ENCODE peak calls at places on chromosomes 4 and X, in six cellular contexts. One of them, this sample, is unnamed.
A peak's percentile ranks its signal among the peaks of the same experiment; 100 is the strongest.

GRCh38 chrX:23383411-23383810 is 48.8 kb downstream of the PTCHD1 start:
- DNase-seq in GM12878: no peak
- DNase-seq in H1: no peak
- DNase-seq in K562: no peak
- DNase-seq in GM12891: no peak
- DNase-seq in HepG2: no peak
- DNase-seq in this sample: no peak

GRCh38 chrX:133555796-133556458 is 140.6 kb upstream of the GPC4 start:
- DNase-seq in GM12878: no peak
- DNase-seq in H1: no peak
- DNase-seq in K562: no peak
- DNase-seq in GM12891: no peak
- DNase-seq in HepG2: no peak
- DNase-seq in this sample: no peak

GRCh38 chr4:94372579-94372978 is 29.9 kb upstream of the HPGDS start:
- DNase-seq in GM12878: no peak
- DNase-seq in H1: no peak
- DNase-seq in K562: no peak
- DNase-seq in GM12891: no peak
- DNase-seq in HepG2: no peak
- DNase-seq in this sample: no peak

GRCh38 chr4:17155486-17155885 is 257.0 kb upstream of the LDB2 start:
- DNase-seq in GM12878: no peak
- DNase-seq in H1: no peak
- DNase-seq in K562: no peak
- DNase-seq in GM12891: no peak
- DNase-seq in HepG2: no peak
- DNase-seq in this sample: no peak

GRCh38 chr4:117134386-117134785 is 49.0 kb upstream of the TRAM1L1 start:
- DNase-seq in GM12878: peak; percentile 0
- DNase-seq in H1: no peak
- DNase-seq in K562: no peak
- DNase-seq in GM12891: no peak
- DNase-seq in HepG2: peak; percentile 20
- DNase-seq in this sample: no peak

GRCh38 chr4:40173470-40173875 is 23.4 kb upstream of the RHOH start:
- DNase-seq in GM12878: no peak
- DNase-seq in H1: no peak
- DNase-seq in K562: no peak
- DNase-seq in GM12891: peak; percentile 36
- DNase-seq in HepG2: no peak
- DNase-seq in this sample: no peak

GRCh38 chr4:56305390-56305789 is 81.9 kb downstream of the AASDH start:
- DNase-seq in GM12878: no peak
- DNase-seq in H1: no peak
- DNase-seq in K562: no peak
- DNase-seq in GM12891: no peak
- DNase-seq in HepG2: peak; percentile 10
- DNase-seq in this sample: no peak

GRCh38 chrX:39242187-39242586 is 440.9 kb downstream of the MID1IP1 start:
- DNase-seq in GM12878: no peak
- DNase-seq in H1: no peak
- DNase-seq in K562: peak; percentile 37
- DNase-seq in GM12891: peak; percentile 4
- DNase-seq in HepG2: peak; percentile 14
- DNase-seq in this sample: no peak

GRCh38 chrX:107674480-107675364 is 46.4 kb downstream of the PRPS1 start:
- DNase-seq in GM12878: no peak
- DNase-seq in H1: no peak
- DNase-seq in K562: peak; percentile 35
- DNase-seq in GM12891: no peak
- DNase-seq in HepG2: no peak
- DNase-seq in this sample: no peak
- TF ChIP-seq POLR2A in GM12878: no peak
- TF ChIP-seq POLR2A in H1: no peak
- TF ChIP-seq POLR2A in K562: no peak
- TF ChIP-seq POLR2A in GM12891: no peak
- TF ChIP-seq POLR2A in HepG2: no peak
- TF ChIP-seq POLR2A in this sample: no peak

GRCh38 chrX:115493015-115493414 is 68.0 kb upstream of the PLS3 start:
- DNase-seq in GM12878: no peak
- DNase-seq in H1: no peak
- DNase-seq in K562: no peak
- DNase-seq in GM12891: no peak
- DNase-seq in HepG2: no peak
- DNase-seq in this sample: no peak
- TF ChIP-seq POLR2AphosphoS5 in GM12878: no peak
- TF ChIP-seq POLR2AphosphoS5 in H1: no peak
- TF ChIP-seq POLR2AphosphoS5 in K562: no peak
- TF ChIP-seq POLR2AphosphoS5 in GM12891: no peak
- TF ChIP-seq POLR2AphosphoS5 in HepG2: no peak
- TF ChIP-seq POLR2AphosphoS5 in this sample: no peak

GRCh38 chr4:6647169-6647568 is 6.7 kb downstream of the MRFAP1 start:
- DNase-seq in GM12878: no peak
- DNase-seq in H1: no peak
- DNase-seq in K562: no peak
- DNase-seq in GM12891: no peak
- DNase-seq in HepG2: no peak
- DNase-seq in this sample: no peak
- TF ChIP-seq TAF1 in GM12878: no peak
- TF ChIP-seq TAF1 in H1: no peak
- TF ChIP-seq TAF1 in K562: no peak
- TF ChIP-seq TAF1 in GM12891: no peak
- TF ChIP-seq TAF1 in HepG2: no peak
- TF ChIP-seq TAF1 in this sample: no peak

GRCh38 chrX:123962794-123963373 is 1.4 kb downstream of the STAG2 start:
- DNase-seq in GM12878: peak; percentile 68
- DNase-seq in H1: no peak
- DNase-seq in K562: peak; percentile 85
- DNase-seq in GM12891: no peak
- DNase-seq in HepG2: peak; percentile 88
- DNase-seq in this sample: peak; percentile 25
- TF ChIP-seq POLR2A in GM12878: peak; percentile 80
- TF ChIP-seq POLR2A in H1: peak; percentile 66
- TF ChIP-seq POLR2A in K562: peak; percentile 85
- TF ChIP-seq POLR2A in GM12891: peak; percentile 63
- TF ChIP-seq POLR2A in HepG2: peak; percentile 22
- TF ChIP-seq POLR2A in this sample: peak; percentile 64

GRCh38 chrX:15854712-15855561 is at the start of gene AP1S2:
- DNase-seq in GM12878: peak; percentile 90
- DNase-seq in H1: peak; percentile 75
- DNase-seq in K562: peak; percentile 90
- DNase-seq in GM12891: peak; percentile 51
- DNase-seq in HepG2: peak; percentile 80
- DNase-seq in this sample: peak; percentile 75
- TF ChIP-seq POLR2AphosphoS5 in GM12878: peak; percentile 81
- TF ChIP-seq POLR2AphosphoS5 in H1: no peak
- TF ChIP-seq POLR2AphosphoS5 in K562: peak; percentile 11
- TF ChIP-seq POLR2AphosphoS5 in GM12891: peak; percentile 56
- TF ChIP-seq POLR2AphosphoS5 in HepG2: no peak
- TF ChIP-seq POLR2AphosphoS5 in this sample: peak; percentile 89

GRCh38 chr4:175639346-175639745 is 172.7 kb downstream of the GPM6A start:
- DNase-seq in GM12878: no peak
- DNase-seq in H1: no peak
- DNase-seq in K562: no peak
- DNase-seq in GM12891: no peak
- DNase-seq in HepG2: no peak
- DNase-seq in this sample: no peak
- TF ChIP-seq TAF1 in GM12878: no peak
- TF ChIP-seq TAF1 in H1: no peak
- TF ChIP-seq TAF1 in K562: no peak
- TF ChIP-seq TAF1 in GM12891: no peak
- TF ChIP-seq TAF1 in HepG2: no peak
- TF ChIP-seq TAF1 in this sample: no peak

This sample was measured in GM12892.